ENCODE peak calls at places on chromosomes 13 and 19, in seven cellular contexts. X, G, S, B, M, N and I are unnamed samples.

GRCh38 chr13:33218020-33218419 is 67.5 kb downstream of the STARD13 start:
- DNase-seq in M (no peak), S (no peak), N (no peak), B (peak; percentile 82), X (no peak), G (peak; percentile 15), I (no peak)

GRCh38 chr13:70310720-70311119 is 202.5 kb upstream of the KLHL1 start:
- DNase-seq in M (no peak), S (no peak), G (peak; percentile 26), B (peak; percentile 58), X (peak; percentile 48), N (no peak), I (peak; percentile 15)

GRCh38 chr13:100361504-100361903 is 227.1 kb downstream of the GGACT start:
- DNase-seq in X (no peak), G (no peak), M (no peak), B (no peak), N (no peak), S (no peak), I (no peak)

GRCh38 chr19:13169769-13170168 is 19.6 kb downstream of the IER2 start:
- DNase-seq in N (no peak), G (peak; percentile 91), B (no peak), M (peak; percentile 40), X (no peak), S (no peak), I (no peak)

GRCh38 chr13:62122434-62122833 is 706.8 kb upstream of the PCDH20 start:
- DNase-seq in M (no peak), N (no peak), X (no peak), S (no peak), B (no peak), G (no peak), I (no peak)

GRCh38 chr13:84645196-84646071 is 763.2 kb upstream of the SLITRK1 start:
- DNase-seq in N (no peak), M (no peak), B (no peak), G (no peak), S (no peak), X (no peak), I (no peak)

GRCh38 chr13:29763426-29764180 is 86.8 kb downstream of the UBL3 start:
- DNase-seq in B (no peak), X (no peak), S (no peak), M (no peak), N (no peak), G (no peak), I (no peak)

GRCh38 chr13:28339419-28339818 is 155.5 kb downstream of the FLT1 start:
- DNase-seq in S (no peak), M (no peak), G (no peak), N (no peak), X (no peak), B (no peak), I (no peak)

GRCh38 chr13:21218351-21219043 is 42.0 kb downstream of the MRPL57 start:
- DNase-seq in S (no peak), X (no peak), B (no peak), M (no peak), G (no peak), N (peak; percentile 68), I (no peak)

GRCh38 chr13:44142911-44143665 is 230.5 kb upstream of the SERP2 start:
- DNase-seq in M (peak; percentile 37), X (no peak), G (peak; percentile 47), S (no peak), B (no peak), N (no peak), I (no peak)

GRCh38 chr19:18972851-18973250 is 31.8 kb upstream of the HOMER3 start:
- DNase-seq in S (no peak), X (no peak), M (no peak), B (no peak), N (no peak), G (no peak), I (no peak)

GRCh38 chr13:23621316-23621645 is 51.1 kb downstream of the TNFRSF19 start:
- DNase-seq in G (no peak), N (no peak), M (no peak), X (no peak), B (peak; percentile 20), S (no peak), I (no peak)

GRCh38 chr13:99404005-99404755 is 97.0 kb upstream of the GPR183 start:
- DNase-seq in B (peak; percentile 13), M (no peak), S (no peak), X (no peak), N (no peak), G (no peak), I (no peak)

GRCh38 chr13:96696501-96696900 is 297.8 kb downstream of the OXGR1 start:
- DNase-seq in B (no peak), G (no peak), M (no peak), N (no peak), S (no peak), X (no peak), I (no peak)

GRCh38 chr19:44611812-44612295 is 1.5 kb upstream of the IGSF23 start:
- DNase-seq in G (no peak), N (no peak), S (no peak), X (no peak), M (no peak), B (peak; percentile 82), I (no peak)

GRCh38 chr13:95275322-95276118 is 25.7 kb downstream of the ABCC4 start:
- DNase-seq in B (peak; percentile 73), X (no peak), S (no peak), M (no peak), G (no peak), N (no peak), I (no peak)

GRCh38 chr19:9881720-9882119 is 46.6 kb downstream of the PIN1 start:
- DNase-seq in X (no peak), N (no peak), G (peak; percentile 13), M (no peak), B (no peak), S (no peak), I (no peak)

GRCh38 chr19:58317481-58318072 is 9.2 kb upstream of the ZSCAN22 start:
- DNase-seq in G (no peak), M (peak; percentile 36), N (no peak), S (no peak), B (no peak), X (no peak), I (no peak)

GRCh38 chr13:98142427-98143156 is at the start of gene FARP1:
- DNase-seq in X (peak; percentile 95), B (peak; percentile 62), G (peak; percentile 27), N (no peak), M (peak; percentile 66), S (peak; percentile 87), I (no peak)

GRCh38 chr19:32830231-32831014 is 39.1 kb downstream of the SLC7A9 start:
- DNase-seq in X (no peak), G (no peak), N (no peak), S (no peak), M (no peak), B (no peak), I (no peak)

DNA sequence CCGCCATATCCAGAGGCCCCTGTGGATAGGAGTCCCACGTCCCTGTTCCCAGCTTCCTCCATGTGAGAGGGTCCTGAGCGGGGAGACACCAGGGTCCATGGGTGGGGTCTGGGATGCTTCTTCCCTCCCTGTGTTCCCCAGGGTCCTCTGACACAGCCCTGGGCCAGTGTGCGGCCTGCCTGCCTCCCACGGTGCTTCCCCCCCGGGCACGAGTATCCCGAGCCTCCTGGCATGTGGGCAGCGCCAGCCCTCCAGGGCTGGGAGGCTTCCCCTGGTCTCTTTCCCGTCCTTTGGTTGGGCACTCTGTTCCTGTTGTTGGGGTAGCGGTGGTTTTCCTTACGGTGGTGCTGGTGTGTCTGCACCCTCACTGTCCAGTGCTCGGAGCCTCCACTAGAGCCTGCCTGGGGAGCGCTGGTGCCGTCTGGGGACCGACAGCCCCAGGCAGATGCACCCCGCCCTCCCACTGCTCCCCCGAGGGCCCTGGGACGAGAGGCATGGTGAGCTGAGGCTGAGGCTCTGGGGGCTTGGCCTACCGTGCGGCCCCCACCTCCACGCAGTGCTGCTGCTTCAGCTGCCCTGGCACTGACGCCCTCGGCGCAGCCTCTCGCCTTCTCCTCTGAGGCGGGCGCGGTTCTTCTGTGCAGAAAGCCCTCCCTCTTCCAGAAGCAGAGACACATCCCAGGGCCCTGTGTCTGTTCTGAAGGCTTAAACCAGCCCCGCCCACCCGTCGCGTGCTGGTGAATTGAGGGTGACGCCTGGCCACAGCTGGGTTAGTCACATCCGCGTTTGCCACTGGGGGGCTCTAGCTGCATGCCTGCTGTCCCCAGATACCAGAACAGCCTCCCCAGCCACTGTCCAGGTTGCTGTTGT is 27.9 kb downstream of the PLEKHJ1 start:
- DNase-seq in N (no peak), B (no peak), G (no peak), S (peak; percentile 72), X (no peak), M (peak; percentile 57), I (no peak)
- TF ChIP-seq YY1 in N (no peak), B (no peak), G (no peak), S (no peak), X (no peak), M (no peak), I (no peak)

DNA sequence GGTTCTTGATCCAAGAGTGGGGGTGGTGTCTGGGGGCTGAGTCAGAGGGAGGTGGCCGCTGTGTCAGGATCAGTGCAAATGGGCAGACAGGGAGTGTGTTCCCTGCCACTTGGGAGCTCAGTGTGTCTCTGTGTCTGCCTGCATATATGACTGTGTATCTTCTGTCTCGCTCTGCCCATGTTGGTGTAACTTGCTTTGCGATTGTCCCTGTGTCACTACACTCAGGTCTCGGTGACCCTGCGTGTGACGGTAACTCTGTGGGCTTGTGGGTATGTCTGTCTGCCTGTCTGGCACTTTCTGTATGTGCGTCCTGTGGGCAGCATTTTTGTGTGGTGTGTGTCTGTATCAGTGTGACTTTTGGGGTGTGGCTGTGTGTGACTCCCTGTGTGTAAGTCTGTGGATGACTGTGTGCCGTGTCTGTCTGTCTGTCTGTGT is 8.2 kb upstream of the ERFL start:
- DNase-seq in G (no peak), N (no peak), S (no peak), M (no peak), X (no peak), B (no peak), I (no peak)
- H3K4me1 ChIP-seq in G (no peaks in the 10 kb centered on the region), N (peaks cover 28% of the 10 kb centered on the region), S (peaks cover 4% of the 10 kb centered on the region), M (peaks cover 12% of the 10 kb centered on the region), X (no peaks in the 10 kb centered on the region), B (no peaks in the 10 kb centered on the region), I (peaks cover 7% of the 10 kb centered on the region)

GRCh38 chr13:114049026-114049425 is 75.2 kb upstream of the C13orf46 start:
- DNase-seq in B (no peak), G (no peak), N (no peak), S (no peak), M (no peak), X (no peak), I (no peak)
- H3K36me3 ChIP-seq in B (no peaks in the 10 kb centered on the region), G (no peaks in the 10 kb centered on the region), N (peaks cover 2% of the 10 kb centered on the region), S (no peaks in the 10 kb centered on the region), M (no peaks in the 10 kb centered on the region), X (peaks cover 5% of the 10 kb centered on the region), I (peaks cover 22% of the 10 kb centered on the region)

GRCh38 chr19:42554046-42554575 is 25.8 kb upstream of the CEACAM1 start:
- DNase-seq in B (no peak), X (no peak), N (no peak), M (no peak), S (no peak), G (no peak), I (no peak)
- TF ChIP-seq YY1 in B (no peak), X (no peak), N (no peak), M (no peak), S (no peak), G (no peak), I (no peak)

GRCh38 chr19:37928527-37929286 is 21.7 kb downstream of the SIPA1L3 start:
- DNase-seq in B (no peak), X (no peak), N (peak; percentile 90), G (no peak), S (no peak), M (no peak), I (no peak)
- H3K4me1 ChIP-seq in B (peaks cover 44% of the 10 kb centered on the region), X (peaks cover 4% of the 10 kb centered on the region), N (peaks cover 66% of the 10 kb centered on the region), G (peaks cover 49% of the 10 kb centered on the region), S (peaks cover 27% of the 10 kb centered on the region), M (no peaks in the 10 kb centered on the region), I (peaks cover 12% of the 10 kb centered on the region)